ENCODE peak calls at places on chromosomes 2 and 18, in six cellular contexts. J, B, L, U, C and Y are unnamed samples.

GRCh38 chr18:2302628-2303516 is 268.4 kb downstream of the METTL4 start:
- DNase-seq in J (peak; percentile 35), B (no peak), L (no peak), U (no peak), C (no peak), Y (no peak)

GRCh38 chr2:239930871-239931771 is 94.0 kb downstream of the NDUFA10 start:
- DNase-seq in J (no peak), B (no peak), L (no peak), U (peak; percentile 18), C (no peak), Y (no peak)

GRCh38 chr2:86832334-86833096 is 29.2 kb downstream of the CD8B start:
- DNase-seq in J (no peak), B (no peak), L (no peak), U (no peak), C (no peak), Y (no peak)

GRCh38 chr2:39488450-39488849 is 51.4 kb upstream of the MAP4K3 start:
- DNase-seq in J (no peak), B (peak; percentile 96), L (no peak), U (no peak), C (no peak), Y (peak; percentile 95)

GRCh38 chr18:74013955-74014354 is 133.7 kb downstream of the FBXO15 start:
- DNase-seq in J (no peak), B (peak; percentile 61), L (no peak), U (no peak), C (no peak), Y (peak; percentile 57)

GRCh38 chr2:201768918-201769317 is 11.8 kb downstream of the ALS2 start:
- DNase-seq in J (no peak), B (no peak), L (no peak), U (no peak), C (no peak), Y (peak; percentile 62)

GRCh38 chr2:608297-608696 is 68.9 kb downstream of the TMEM18 start:
- DNase-seq in J (no peak), B (no peak), L (no peak), U (no peak), C (no peak), Y (no peak)

GRCh38 chr2:170324640-170325046 is 146.7 kb downstream of the MYO3B start:
- DNase-seq in J (peak; percentile 99), B (peak; percentile 52), L (peak; percentile 72), U (peak; percentile 84), C (peak; percentile 75), Y (peak; percentile 37)

GRCh38 chr2:151793123-151793522 is 35.1 kb downstream of the ARL5A start:
- DNase-seq in J (no peak), B (no peak), L (no peak), U (no peak), C (no peak), Y (no peak)

GRCh38 chr2:40827371-40827770 is 375.5 kb upstream of the SLC8A1 start:
- DNase-seq in J (peak; percentile 5), B (no peak), L (no peak), U (no peak), C (no peak), Y (no peak)

GRCh38 chr2:224210495-224211472 is 171.7 kb upstream of the SERPINE2 start:
- DNase-seq in J (peak; percentile 91), B (no peak), L (no peak), U (no peak), C (no peak), Y (no peak)

GRCh38 chr2:186349508-186349907 is 136.6 kb upstream of the ZC3H15 start:
- DNase-seq in J (no peak), B (peak; percentile 61), L (no peak), U (no peak), C (no peak), Y (peak; percentile 90)

GRCh38 chr2:136116813-136117390 is 1.0 kb downstream of the CXCR4 start:
- DNase-seq in J (no peak), B (no peak), L (peak; percentile 15), U (peak; percentile 34), C (no peak), Y (no peak)

GRCh38 chr2:102070058-102070642 is 72.4 kb upstream of the IL1R1 start:
- DNase-seq in J (no peak), B (peak; percentile 87), L (no peak), U (no peak), C (no peak), Y (peak; percentile 80)

GRCh38 chr2:231522418-231523180 is 7.6 kb downstream of the NMUR1 start:
- DNase-seq in J (no peak), B (peak; percentile 61), L (no peak), U (no peak), C (no peak), Y (peak; percentile 83)

GRCh38 chr2:44941551-44942234 is at the start of gene SIX3:
- DNase-seq in J (peak; percentile 65), B (no peak), L (peak; percentile 94), U (peak; percentile 74), C (no peak), Y (no peak)

GRCh38 chr2:119749405-119750066 is 10.2 kb upstream of the PTPN4 start:
- DNase-seq in J (no peak), B (no peak), L (no peak), U (no peak), C (no peak), Y (peak; percentile 54)

GRCh38 chr2:187553908-187554703 is at the start of gene TFPI:
- DNase-seq in J (peak; percentile 66), B (peak; percentile 82), L (no peak), U (no peak), C (no peak), Y (peak; percentile 78)

GRCh38 chr18:3596324-3597158 is 146.6 kb downstream of the TGIF1 start:
- DNase-seq in J (peak; percentile 86), B (peak; percentile 48), L (no peak), U (peak; percentile 61), C (no peak), Y (peak; percentile 58)

GRCh38 chr2:116489944-116490343 is 1324.5 kb upstream of the DDX18 start:
- DNase-seq in J (no peak), B (peak; percentile 16), L (no peak), U (no peak), C (no peak), Y (no peak)

GRCh38 chr2:109129356-109129920 is 433 bp downstream of the SH3RF3 start:
- DNase-seq in J (peak; percentile 34), B (peak; percentile 47), L (peak; percentile 33), U (no peak), C (no peak), Y (no peak)

GRCh38 chr2:56615750-56616149 is 432.0 kb downstream of the CCDC85A start:
- DNase-seq in J (no peak), B (no peak), L (no peak), U (no peak), C (no peak), Y (no peak)

GRCh38 chr2:148021059-148021985 is at the start of gene MBD5:
- DNase-seq in J (peak; percentile 84), B (peak; percentile 88), L (no peak), U (peak; percentile 67), C (peak; percentile 5), Y (peak; percentile 58)

GRCh38 chr18:51195086-51195601 is 2.3 kb downstream of the MEX3C start:
- DNase-seq in J (no peak), B (peak; percentile 37), L (peak; percentile 2), U (no peak), C (no peak), Y (peak; percentile 49)

GRCh38 chr18:55243852-55244251 is 284.6 kb upstream of the CCDC68 start:
- DNase-seq in J (no peak), B (no peak), L (no peak), U (no peak), C (no peak), Y (peak; percentile 76)

GRCh38 chr2:240494194-240494793 is 58.8 kb downstream of the GPC1 start:
- DNase-seq in J (no peak), B (no peak), L (no peak), U (no peak), C (no peak), Y (no peak)

GRCh38 chr2:7572460-7572859 is 655.2 kb downstream of the RNF144A start:
- DNase-seq in J (no peak), B (no peak), L (no peak), U (no peak), C (no peak), Y (no peak)

GRCh38 chr2:31213883-31214637 is 3.3 kb downstream of the CAPN14 start:
- DNase-seq in J (no peak), B (no peak), L (no peak), U (no peak), C (no peak), Y (no peak)

DNA sequence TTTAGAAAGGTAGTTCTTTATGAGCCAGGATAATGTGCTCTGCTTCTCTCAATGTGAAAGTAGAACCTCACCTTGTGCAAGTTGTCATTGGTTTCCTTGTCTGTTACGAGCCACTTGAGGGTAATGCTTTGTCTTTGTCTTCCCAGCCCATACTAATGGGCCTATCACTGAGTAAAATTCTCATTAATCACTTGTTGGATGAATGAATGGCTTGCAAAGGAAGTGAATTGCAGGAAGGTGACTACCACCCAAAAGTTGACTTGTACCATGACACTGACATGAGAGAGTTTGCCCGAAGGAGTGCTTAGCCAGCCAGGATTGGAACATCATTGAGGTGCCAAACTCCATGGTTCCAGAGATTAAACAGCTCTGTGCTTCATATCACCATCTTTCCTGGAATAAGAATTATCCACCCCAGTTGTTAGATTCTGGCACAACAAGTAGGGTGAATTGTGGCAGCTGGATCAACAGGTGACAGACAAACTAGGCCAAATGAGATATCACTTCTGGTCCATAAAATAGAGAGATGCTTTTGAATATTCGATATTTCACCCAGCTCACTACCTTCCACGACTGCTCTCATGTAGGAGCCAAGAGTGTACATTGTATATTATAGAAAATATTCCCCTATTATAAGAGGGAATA is 20.5 kb upstream of the CD28 start:
- DNase-seq in J (no peak), B (no peak), L (no peak), U (no peak), C (no peak), Y (no peak)
- H3K27ac ChIP-seq in J (no peak overlapping the region), B (no peak overlapping the region), L (no peak overlapping the region), U (no peak overlapping the region), C (no peak overlapping the region), Y (no peak overlapping the region)

GRCh38 chr2:128369626-128370467 is 51.2 kb upstream of the HS6ST1 start:
- DNase-seq in J (no peak), B (no peak), L (peak; percentile 80), U (no peak), C (no peak), Y (no peak)
- H2BK120ac ChIP-seq in J (no peak overlapping the region), B (no peak overlapping the region), L (no peak overlapping the region), U (no peak overlapping the region), C (no peak overlapping the region), Y (peak overlapping the region; percentile 62)

GRCh38 chr18:21739604-21740473 is 753 bp upstream of the MIB1 start:
- DNase-seq in J (no peak), B (no peak), L (no peak), U (peak; percentile 52), C (no peak), Y (no peak)

GRCh38 chr18:21740474-21740723 is 193 bp upstream of the MIB1 start:
- DNase-seq in J (no peak), B (no peak), L (no peak), U (peak; percentile 97), C (peak; percentile 90), Y (peak; percentile 94)

GRCh38 chr18:21742323-21742687 is 1.7 kb downstream of the MIB1 start:
- DNase-seq in J (peak; percentile 22), B (peak; percentile 24), L (no peak), U (no peak), C (no peak), Y (peak; percentile 30)

GRCh38 chr18:21741511-21742322 is 1.1 kb downstream of the MIB1 start:
- DNase-seq in J (peak; percentile 54), B (peak; percentile 43), L (peak; percentile 21), U (peak; percentile 35), C (no peak), Y (peak; percentile 9)

GRCh38 chr18:21740724-21741510 is at the start of gene MIB1:
- DNase-seq in J (peak; percentile 99), B (peak; percentile 97), L (peak; percentile 99), U (no peak), C (no peak), Y (peak; percentile 41)
- H4K8ac ChIP-seq in J (peak within 1 kb of the TSS; percentile 59), B (peak within 1 kb of the TSS; percentile 87), L (no peak within 1 kb of the TSS), U (no peak within 1 kb of the TSS), C (peak within 1 kb of the TSS; percentile 93), Y (peak within 1 kb of the TSS; percentile 52)

GRCh38 chr2:96108578-96109561 is 7.5 kb downstream of the ADRA2B start:
- DNase-seq in J (peak; percentile 63), B (no peak), L (peak; percentile 26), U (peak; percentile 64), C (no peak), Y (no peak)
- H3K27ac ChIP-seq in J (no peak overlapping the region), B (no peak overlapping the region), L (peak overlapping the region; percentile 42), U (no peak overlapping the region), C (peak overlapping the region; percentile 15), Y (no peak overlapping the region)